ENCODE peak calls at places on chromosomes 7 and 10, in four cellular contexts. H is heart right ventricle, S is psoas muscle, I is kidney. P is an unnamed sample.

GRCh38 chr7:134056816-134057215 is 70.3 kb upstream of the LRGUK start:
- DNase-seq in I (no peak), H (no peak), S (no peak), P (no peak)

GRCh38 chr7:45712872-45713668 is 138.9 kb downstream of the ADCY1 start:
- DNase-seq in S (no peak), H (no peak), I (no peak), P (no peak)

GRCh38 chr10:71633935-71634334 is 85.6 kb downstream of the C10orf105 start:
- DNase-seq in S (no peak), I (no peak), H (no peak), P (no peak)

GRCh38 chr10:11538834-11539190 is 72.6 kb downstream of the USP6NL start:
- DNase-seq in H (no peak), I (no peak), S (no peak), P (no peak)

GRCh38 chr10:37831495-37832333 is 25.7 kb downstream of the ZNF248 start:
- DNase-seq in I (no peak), S (no peak), H (no peak), P (no peak)

GRCh38 chr7:12801107-12801506 is 113.7 kb downstream of the ARL4A start:
- DNase-seq in S (no peak), H (no peak), I (no peak), P (no peak)

GRCh38 chr7:123537026-123537642 is 2.7 kb upstream of the IQUB start:
- DNase-seq in I (no peak), S (no peak), H (no peak), P (no peak)

GRCh38 chr10:100835810-100836209 is 77.0 kb upstream of the SLF2 start:
- DNase-seq in I (no peak), S (no peak), H (no peak), P (no peak)

GRCh38 chr7:128821724-128822123 is 8.5 kb upstream of the FLNC start:
- DNase-seq in S (peak), H (no peak), I (no peak), P (no peak)

GRCh38 chr10:80413152-80413996 is 5.0 kb downstream of the PRXL2A start:
- DNase-seq in I (peak), S (no peak), H (no peak), P (peak)

GRCh38 chr7:27148031-27148775 is 629 bp upstream of the HOXA6 start:
- DNase-seq in I (peak), H (no peak), S (peak), P (no peak)

GRCh38 chr7:20013551-20013950 is 203.6 kb downstream of the MACC1 start:
- DNase-seq in H (no peak), I (no peak), S (no peak), P (no peak)

GRCh38 chr10:110568055-110568735 is 700 bp downstream of the SMC3 start:
- DNase-seq in I (peak), H (no peak), S (no peak), P (peak)

GRCh38 chr7:12287886-12288285 is 76.8 kb downstream of the TMEM106B start:
- DNase-seq in I (no peak), S (no peak), H (no peak), P (no peak)

GRCh38 chr10:74418285-74418872 is 267.4 kb downstream of the ADK start:
- DNase-seq in H (no peak), S (no peak), I (no peak), P (no peak)

GRCh38 chr7:41401833-41402232 is 301.1 kb downstream of the INHBA start:
- DNase-seq in I (no peak), H (no peak), S (no peak), P (no peak)

GRCh38 chr10:100872034-100872791 is 40.5 kb upstream of the SLF2 start:
- DNase-seq in H (no peak), S (no peak), I (peak), P (no peak)

GRCh38 chr7:10973942-10974716 is 457 bp downstream of the PHF14 start:
- DNase-seq in H (no peak), I (peak), S (peak), P (no peak)

GRCh38 chr10:19891429-19891828 is 75.2 kb downstream of the PLXDC2 start:
- DNase-seq in H (no peak), S (no peak), I (no peak), P (no peak)

GRCh38 chr7:116689787-116690186 is 17.8 kb downstream of the MET start:
- DNase-seq in S (no peak), I (no peak), H (no peak), P (no peak)

GRCh38 chr7:47326220-47326619 is 255.7 kb downstream of the TNS3 start:
- DNase-seq in H (no peak), I (no peak), S (no peak), P (no peak)

GRCh38 chr7:144738708-144739314 is 97.0 kb downstream of the TPK1 start:
- DNase-seq in I (no peak), S (no peak), H (no peak), P (no peak)

GRCh38 chr10:132878730-132879407 is 63.5 kb downstream of the CFAP46 start:
- DNase-seq in S (no peak), I (peak), H (peak), P (no peak)

GRCh38 chr7:122803323-122803722 is 82.9 kb downstream of the CADPS2 start:
- DNase-seq in H (no peak), S (no peak), I (no peak), P (no peak)

GRCh38 chr7:129351320-129351719 is 82.9 kb upstream of the STRIP2 start:
- DNase-seq in H (no peak), S (no peak), I (no peak), P (no peak)

GRCh38 chr10:1209355-1209979 is 153.3 kb downstream of the WDR37 start:
- DNase-seq in S (no peak), H (no peak), I (no peak), P (no peak)

GRCh38 chr10:132395704-132396494 is 1.1 kb upstream of the PWWP2B start:
- DNase-seq in H (peak), S (peak), I (peak), P (peak)

GRCh38 chr10:35351021-35351420 is 14.7 kb downstream of the CCNY start:
- DNase-seq in H (no peak), I (no peak), S (no peak), P (no peak)

GRCh38 chr10:132808247-132808567 is 22.3 kb upstream of the NKX6-2 start:
- DNase-seq in S (no peak), I (no peak), H (no peak), P (no peak)

GRCh38 chr7:35758421-35758820 is 42.4 kb upstream of the SEPTIN7 start:
- DNase-seq in S (no peak), H (no peak), I (no peak), P (no peak)

GRCh38 chr10:118036281-118036875 is 10.4 kb downstream of the RAB11FIP2 start:
- DNase-seq in I (no peak), S (no peak), H (no peak), P (no peak)

GRCh38 chr10:100004805-100005510 is 4.8 kb downstream of the DNMBP start:
- DNase-seq in I (no peak), H (no peak), S (no peak), P (no peak)

GRCh38 chr10:93777092-93777491 is 19.4 kb downstream of the LGI1 start:
- DNase-seq in H (no peak), I (no peak), S (no peak), P (no peak)

GRCh38 chr7:107934991-107935770 is 44.2 kb downstream of the DLD start:
- DNase-seq in H (no peak), I (no peak), S (no peak), P (no peak)

GRCh38 chr7:124728610-124729009 is 37.0 kb downstream of the GPR37 start:
- DNase-seq in I (no peak), S (no peak), H (no peak), P (no peak)

DNA sequence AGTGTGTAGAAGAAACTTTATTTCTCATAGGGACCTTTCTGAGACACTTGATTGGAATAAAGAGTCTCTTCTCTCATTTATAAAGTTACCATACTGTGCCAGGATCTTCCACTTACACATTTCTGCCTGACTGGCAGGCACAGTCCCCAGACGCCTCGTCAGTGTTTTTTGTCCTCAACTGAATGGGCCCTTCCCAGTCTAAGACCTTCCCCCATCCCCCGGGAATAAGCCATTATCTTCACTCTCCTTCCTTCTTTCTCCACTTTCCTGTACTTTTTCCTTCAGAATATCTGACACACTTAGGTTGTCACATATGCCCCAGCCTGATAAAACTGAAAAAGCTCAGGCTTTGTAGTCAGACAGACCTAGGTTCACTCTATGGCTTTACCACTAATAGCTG is 35.3 kb upstream of the KCNIP2 start:
- DNase-seq in S (no peak), H (no peak), I (no peak), P (no peak)
- H3K27ac ChIP-seq in S (no peak), H (no peak), I (no peak), P (no peak)

GRCh38 chr7:6015917-6016652 is 7.0 kb downstream of the AIMP2 start:
- DNase-seq in S (peak), H (peak), I (peak), P (peak)

GRCh38 chr7:6012355-6013104 is 3.5 kb downstream of the AIMP2 start:
- DNase-seq in S (no peak), H (no peak), I (no peak), P (no peak)

GRCh38 chr7:6008668-6009611 is at the start of the genes AIMP2 and PMS2:
- DNase-seq in I (peak), H (peak), S (peak), P (peak)

GRCh38 chr7:6016653-6016966 is 7.5 kb downstream of the AIMP2 start:
- DNase-seq in S (peak), I (no peak), H (no peak), P (peak)

DNA sequence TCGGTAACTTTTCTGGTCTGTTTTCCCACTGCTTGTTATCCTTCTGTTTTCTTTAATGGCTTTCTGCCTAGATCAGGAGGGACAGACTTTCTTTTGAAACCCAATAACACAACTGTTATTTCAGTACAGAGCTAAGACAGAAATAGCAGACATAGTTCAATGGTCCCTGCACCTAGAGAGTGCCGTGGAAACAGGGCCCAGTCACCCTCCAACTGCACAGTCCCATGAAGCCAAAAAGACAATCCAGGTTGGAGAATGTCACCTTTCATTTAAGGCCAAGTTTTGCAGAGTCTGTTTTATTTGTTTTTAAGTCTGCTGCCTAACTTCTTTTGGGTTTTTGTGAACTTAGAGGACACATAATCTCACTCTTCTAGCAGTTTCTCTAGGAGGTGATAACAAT is 2.5 kb downstream of the AIMP2 start:
- DNase-seq in H (no peak), I (no peak), S (no peak), P (no peak)
- H3K27ac ChIP-seq in H (no peak), I (peak), S (peak), P (peak)

DNA sequence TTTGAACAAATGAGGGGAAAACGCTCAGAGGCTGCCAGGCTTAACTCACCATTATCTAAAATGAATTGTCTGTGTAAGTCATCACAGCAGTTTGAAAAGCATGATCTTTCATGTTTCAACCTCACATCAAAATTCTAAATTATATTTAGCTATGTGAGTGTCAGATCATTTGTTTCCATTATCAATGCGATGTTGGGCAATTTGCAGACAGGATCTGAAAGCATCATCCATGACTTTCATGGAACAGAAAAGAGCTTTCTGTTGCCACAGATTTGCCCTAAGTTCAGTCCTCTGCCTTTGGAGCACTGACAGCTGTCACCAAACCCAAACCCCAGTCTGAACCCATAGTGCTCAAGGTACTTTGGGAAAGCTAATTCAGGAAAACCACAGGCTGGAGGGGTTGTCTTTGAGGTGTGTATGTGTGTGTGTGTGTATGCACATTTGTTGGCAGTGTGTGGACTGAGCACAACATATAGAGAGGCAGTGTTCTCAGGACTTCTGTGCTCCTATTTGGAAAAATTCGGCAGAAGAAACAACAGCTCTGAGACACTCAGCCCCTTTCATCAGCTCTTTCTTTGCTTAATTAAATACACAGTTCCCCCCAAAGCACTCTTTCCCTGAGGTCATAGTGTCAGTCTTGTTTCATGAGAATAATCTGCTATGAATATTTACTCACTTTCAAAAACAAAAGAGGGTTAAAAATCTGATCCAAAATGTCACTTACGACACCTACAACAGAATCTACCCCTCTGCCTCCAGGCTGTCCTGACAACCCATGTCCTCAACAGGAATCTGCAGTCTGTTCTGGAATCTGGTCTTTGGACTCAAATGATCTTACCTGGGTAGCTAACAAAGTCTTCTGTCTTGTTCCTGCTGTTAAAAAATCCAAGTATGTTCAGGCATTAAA is 188.5 kb upstream of the KLF14 start:
- DNase-seq in I (no peak), H (no peak), S (no peak), P (no peak)
- H3K27ac ChIP-seq in I (peak), H (peak), S (peak), P (peak)

DNA sequence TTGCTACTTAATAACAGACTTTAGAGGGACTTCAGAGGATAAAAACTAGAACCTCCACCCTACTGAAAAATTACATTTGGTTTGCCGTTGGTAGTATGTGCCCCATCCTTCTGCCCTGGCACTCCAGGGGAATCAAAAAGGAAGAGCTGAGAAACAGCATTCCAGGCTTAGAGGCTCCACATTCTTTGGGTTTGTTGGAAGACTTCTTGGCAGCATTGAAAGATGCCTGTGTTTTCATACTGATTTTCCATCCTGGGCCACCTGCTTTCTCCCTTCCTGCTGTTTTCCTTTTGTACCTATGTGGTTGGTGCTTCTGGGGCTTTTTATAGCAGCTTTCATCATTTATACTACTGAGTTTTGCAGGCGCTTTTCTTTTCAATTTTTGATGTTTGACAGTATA is 61.7 kb downstream of the AUTS2 start:
- DNase-seq in S (no peak), I (no peak), H (no peak), P (no peak)
- H3K27ac ChIP-seq in S (no peak), I (no peak), H (no peak), P (no peak)

DNA sequence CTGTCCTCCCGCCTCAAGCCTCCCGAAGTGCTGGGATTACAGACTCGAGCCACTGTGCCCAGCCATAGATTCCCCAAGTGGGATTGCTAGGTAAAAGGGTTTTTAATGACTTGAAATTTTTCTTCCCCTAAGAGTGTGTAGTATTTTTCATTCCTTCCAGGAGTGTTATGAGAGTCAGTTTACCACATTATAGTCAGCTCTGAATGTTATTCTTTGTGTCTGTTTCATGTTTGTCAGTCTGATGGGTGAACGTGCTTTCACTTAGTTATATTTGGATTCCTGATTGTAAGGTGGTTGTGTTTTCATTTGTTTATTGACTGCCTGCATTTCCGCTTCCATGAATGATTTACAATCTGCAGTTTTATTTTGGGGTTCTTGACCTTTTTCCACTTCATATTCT is 6.3 kb downstream of the ZNF212 start:
- DNase-seq in H (no peak), S (no peak), I (no peak), P (no peak)
- H3K27ac ChIP-seq in H (no peak), S (peak), I (no peak), P (no peak)

DNA sequence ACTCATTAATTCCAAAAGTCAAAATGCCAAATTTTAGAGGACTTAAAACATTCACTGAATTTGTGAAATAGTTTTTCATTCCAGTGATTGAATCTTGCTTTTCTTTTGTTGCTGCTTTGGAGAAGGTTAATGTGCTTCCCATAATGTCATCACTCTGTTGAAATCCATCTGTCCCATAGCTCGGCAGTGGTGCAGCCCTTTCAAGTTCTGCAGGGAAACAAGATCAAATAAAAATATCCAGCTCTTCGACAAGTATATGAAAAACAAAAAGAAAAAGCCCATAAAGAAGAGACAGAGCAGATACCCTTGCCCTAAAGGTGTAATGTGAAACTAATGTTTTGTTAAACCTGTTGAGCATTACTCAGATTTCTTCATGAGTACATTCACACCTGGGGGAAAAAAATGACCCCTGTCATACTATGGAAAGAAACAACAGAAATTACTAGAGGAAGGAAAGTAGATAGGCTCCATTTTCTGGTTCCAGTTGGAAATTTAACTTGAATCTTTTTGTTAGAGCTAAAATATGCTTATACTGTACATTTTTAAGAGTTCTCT is 35.1 kb downstream of the AGR3 start:
- DNase-seq in S (no peak), I (no peak), H (no peak), P (no peak)
- H3K27ac ChIP-seq in S (no peak), I (no peak), H (no peak), P (no peak)